ENCODE peak calls at places on chromosomes 3 and 15, in four cellular contexts. Q, H, X and F are unnamed samples. For H3K4me1 and H3K79me2, the result is how much of the 10 kb centered on the place peaks cover.

GRCh38 chr3:184525337-184526157 is 36.0 kb upstream of the EPHB3 start:
- DNase-seq in Q (no peak), H (no peak), X (no peak), F (peak)

GRCh38 chr3:117035785-117036184 is 326.2 kb downstream of the TUSC7 start:
- DNase-seq in Q (no peak), H (no peak), X (no peak), F (peak)

GRCh38 chr3:86995537-86995936 is 4.6 kb upstream of the VGLL3 start:
- DNase-seq in Q (no peak), H (peak), X (no peak), F (peak)

GRCh38 chr3:20576228-20576627 is 390.2 kb upstream of the SGO1 start:
- DNase-seq in Q (no peak), H (no peak), X (no peak), F (peak)

GRCh38 chr3:150975096-150975991 is 2.8 kb upstream of the CLRN1 start:
- DNase-seq in Q (no peak), H (peak), X (no peak), F (no peak)

GRCh38 chr3:170346481-170347125 is 10.9 kb upstream of the SKIL start:
- DNase-seq in Q (no peak), H (no peak), X (no peak), F (peak)

GRCh38 chr3:87167634-87168456 is 59.3 kb upstream of the CHMP2B start:
- DNase-seq in Q (peak), H (peak), X (no peak), F (peak)

GRCh38 chr15:32718822-32719716 is 1.3 kb downstream of the GREM1 start:
- DNase-seq in Q (no peak), H (peak), X (no peak), F (peak)

GRCh38 chr3:112136959-112137693 is 4.1 kb upstream of the GCSAM start:
- DNase-seq in Q (peak), H (peak), X (peak), F (peak)

GRCh38 chr15:40291088-40291574 is 8.3 kb upstream of the ANKRD63 start:
- DNase-seq in Q (no peak), H (peak), X (no peak), F (peak)

GRCh38 chr3:37969601-37970100 is 20.9 kb upstream of the VILL start:
- DNase-seq in Q (no peak), H (no peak), X (no peak), F (no peak)

GRCh38 chr3:76873509-76874242 is 166.2 kb upstream of the ROBO2 start:
- DNase-seq in Q (no peak), H (no peak), X (peak), F (no peak)

GRCh38 chr3:123365450-123366143 is 83.3 kb downstream of the ADCY5 start:
- DNase-seq in Q (peak), H (no peak), X (peak), F (peak)

GRCh38 chr3:158683216-158683975 is 10.9 kb upstream of the LXN start:
- DNase-seq in Q (no peak), H (peak), X (no peak), F (peak)

GRCh38 chr3:188394588-188394987 is 240.6 kb downstream of the LPP start:
- DNase-seq in Q (no peak), H (no peak), X (no peak), F (no peak)

GRCh38 chr3:188390775-188391443 is 237.0 kb downstream of the LPP start:
- DNase-seq in Q (peak), H (no peak), X (no peak), F (peak)

GRCh38 chr3:188390347-188390718 is 236.4 kb downstream of the LPP start:
- DNase-seq in Q (no peak), H (no peak), X (no peak), F (no peak)

GRCh38 chr3:188389711-188390346 is 235.9 kb downstream of the LPP start:
- DNase-seq in Q (peak), H (no peak), X (no peak), F (peak)

DNA sequence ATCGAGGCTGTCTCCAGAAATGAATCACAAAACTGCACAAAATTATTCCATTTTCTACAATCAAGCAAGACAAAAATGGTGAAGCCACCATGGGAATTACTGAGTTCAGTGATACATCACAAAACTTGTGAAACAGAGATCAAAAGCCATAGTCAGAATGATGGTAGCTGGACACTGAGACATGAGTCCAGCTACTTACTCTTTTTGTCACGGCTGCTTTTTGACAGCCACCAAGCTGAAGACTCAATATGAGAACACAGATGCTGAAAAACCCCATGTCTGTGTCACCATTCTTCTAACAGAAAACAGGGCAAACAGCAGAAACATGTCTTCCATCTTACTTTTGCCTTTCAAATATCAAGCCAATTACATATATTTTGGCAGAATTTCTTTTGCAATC is 237.6 kb downstream of the LPP start:
- DNase-seq in Q (no peak), H (no peak), X (no peak), F (no peak)
- H3K4me1 ChIP-seq in Q (under half), H (under half), X (under half), F (under half)

GRCh38 chr3:31714512-31714894 is 181.8 kb downstream of the STT3B start:
- DNase-seq in Q (no peak), H (no peak), X (no peak), F (no peak)
- H3K4me3 ChIP-seq in Q (no peak), H (no peak), X (no peak), F (no peak)

DNA sequence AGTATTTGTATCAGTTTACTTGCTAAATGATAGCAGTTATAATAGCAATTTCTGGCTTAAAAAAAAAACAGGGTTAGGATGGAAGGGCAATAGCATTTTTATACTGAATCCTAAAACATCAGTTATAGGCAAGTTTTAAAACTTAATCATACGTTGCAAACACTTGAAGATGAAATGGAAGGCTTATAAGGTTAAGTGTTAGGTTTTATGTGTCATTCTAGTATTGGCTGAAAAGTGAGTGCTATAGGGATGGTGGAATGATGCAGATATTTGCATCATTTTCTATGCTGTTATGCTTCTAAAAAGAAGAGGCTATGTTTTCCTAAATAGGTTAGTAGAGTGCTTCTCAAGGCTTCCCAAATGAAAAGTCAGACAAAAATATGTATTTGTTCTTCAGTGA is 23.3 kb downstream of the ARIH1 start:
- DNase-seq in Q (no peak), H (no peak), X (no peak), F (no peak)
- H3K79me2 ChIP-seq in Q (half or more), H (half or more), X (under half), F (half or more)

GRCh38 chr15:71823801-71824200 is 13.4 kb downstream of the NR2E3 start:
- DNase-seq in Q (no peak), H (no peak), X (no peak), F (no peak)

GRCh38 chr15:71820127-71820526 is 9.8 kb downstream of the NR2E3 start:
- DNase-seq in Q (no peak), H (no peak), X (no peak), F (no peak)

GRCh38 chr15:71821547-71822129 is 11.3 kb downstream of the NR2E3 start:
- DNase-seq in Q (no peak), H (no peak), X (no peak), F (no peak)

GRCh38 chr15:71826196-71826595 is 15.8 kb downstream of the NR2E3 start:
- DNase-seq in Q (peak), H (no peak), X (no peak), F (no peak)

DNA sequence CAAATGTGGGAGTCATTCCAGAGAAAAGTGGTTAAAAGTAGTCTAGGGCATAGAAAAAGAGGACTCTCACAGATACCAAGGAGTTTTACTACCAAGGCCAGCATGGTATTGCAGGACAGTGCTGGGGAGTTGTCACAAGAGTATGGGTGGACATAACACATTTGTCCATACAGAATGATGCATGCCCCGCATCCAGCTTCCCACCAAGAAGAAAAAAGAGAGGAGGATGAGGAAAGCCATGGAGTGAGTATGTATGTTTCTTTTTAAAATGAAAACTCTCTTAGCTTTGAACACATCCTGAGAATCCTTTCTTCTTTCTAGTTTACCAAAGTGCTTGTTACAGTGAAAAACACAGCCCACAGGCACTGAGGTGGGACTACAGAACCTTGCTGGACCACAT is 12.5 kb downstream of the NR2E3 start:
- DNase-seq in Q (no peak), H (no peak), X (no peak), F (no peak)
- H3K4me1 ChIP-seq in Q (under half), H (under half), X (under half), F (under half)

GRCh38 chr3:140942221-140943104 is 827 bp downstream of the SLC25A36 start:
- DNase-seq in Q (peak), H (peak), X (no peak), F (peak)

GRCh38 chr3:140948460-140949249 is 7.0 kb downstream of the SLC25A36 start:
- DNase-seq in Q (no peak), H (no peak), X (no peak), F (no peak)

GRCh38 chr3:140941434-140942220 is at the start of gene SLC25A36:
- DNase-seq in Q (peak), H (peak), X (peak), F (peak)

GRCh38 chr3:140941090-140941433 is 574 bp upstream of the SLC25A36 start:
- DNase-seq in Q (no peak), H (no peak), X (no peak), F (no peak)

DNA sequence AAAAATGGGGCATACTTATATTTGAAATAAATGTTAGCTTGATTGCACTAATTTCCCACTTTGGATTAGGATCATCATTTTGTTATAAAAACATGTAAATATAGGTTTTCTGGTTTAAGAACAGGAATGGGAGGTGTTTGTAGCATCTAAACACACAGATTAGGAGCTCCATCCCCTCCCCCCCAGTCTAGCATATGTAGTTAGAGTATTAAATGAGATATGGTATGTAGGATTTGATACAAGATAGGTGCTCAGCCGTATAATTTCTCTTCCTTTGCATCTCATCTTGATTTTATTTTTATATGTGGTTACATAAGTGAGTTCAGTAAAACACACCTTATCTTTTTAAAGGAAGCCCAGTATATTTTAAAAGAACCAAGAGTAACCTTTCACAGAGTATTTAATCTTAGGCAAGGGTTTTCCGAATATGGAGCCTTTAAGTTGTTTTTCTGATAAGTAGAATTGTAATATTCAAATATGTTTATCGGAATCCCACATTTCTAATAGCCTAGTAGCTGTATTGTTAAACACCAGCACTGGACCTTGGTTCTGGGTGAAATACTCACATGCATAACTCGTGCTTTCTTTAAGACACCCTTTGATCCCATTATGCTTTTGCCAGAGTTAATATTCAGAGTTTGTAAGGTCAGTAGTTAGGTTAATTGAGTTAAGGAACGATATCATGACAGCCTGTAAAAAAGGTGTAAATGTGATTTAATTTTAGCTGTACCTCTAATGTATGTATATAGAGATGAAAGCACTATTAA is 2.3 kb downstream of the SLC25A36 start:
- DNase-seq in Q (no peak), H (no peak), X (no peak), F (peak)
- H3K4me3 ChIP-seq in Q (peak), H (peak), X (peak), F (peak)